ENCODE peak calls at places on chromosomes 6 and 20, in four cellular contexts. One of them, this sample, is unnamed.

GRCh38 chr6:139230421-139230840 is 61.4 kb downstream of the TXLNB start:
- DNase-seq in HTR-8/SVneo: no peak
- DNase-seq in endothelial cell: no peak
- DNase-seq in T-helper 9 cell: no peak
- DNase-seq in this sample: no peak

GRCh38 chr20:49693435-49694171 is 20.1 kb downstream of the B4GALT5 start:
- DNase-seq in HTR-8/SVneo: no peak
- DNase-seq in T-helper 9 cell: no peak
- DNase-seq in endothelial cell: no peak
- DNase-seq in this sample: no peak

GRCh38 chr6:87879144-87879861 is 168.3 kb upstream of the SPACA1 start:
- DNase-seq in HTR-8/SVneo: no peak
- DNase-seq in endothelial cell: no peak
- DNase-seq in T-helper 9 cell: no peak
- DNase-seq in this sample: no peak

GRCh38 chr6:41558033-41558807 is 12.0 kb downstream of the FOXP4 start:
- DNase-seq in HTR-8/SVneo: no peak
- DNase-seq in endothelial cell: no peak
- DNase-seq in T-helper 9 cell: no peak
- DNase-seq in this sample: peak

GRCh38 chr6:72031471-72031870 is 145.1 kb downstream of the RIMS1 start:
- DNase-seq in T-helper 9 cell: no peak
- DNase-seq in HTR-8/SVneo: no peak
- DNase-seq in endothelial cell: no peak
- DNase-seq in this sample: no peak

GRCh38 chr20:53162251-53162835 is 190.2 kb downstream of the TSHZ2 start:
- DNase-seq in endothelial cell: peak
- DNase-seq in T-helper 9 cell: no peak
- DNase-seq in HTR-8/SVneo: peak
- DNase-seq in this sample: peak

GRCh38 chr6:169162249-169162967 is 91.2 kb downstream of the THBS2 start:
- DNase-seq in T-helper 9 cell: no peak
- DNase-seq in endothelial cell: no peak
- DNase-seq in HTR-8/SVneo: no peak
- DNase-seq in this sample: no peak

GRCh38 chr20:38110525-38111178 is 54.4 kb downstream of the TGM2 start:
- DNase-seq in T-helper 9 cell: no peak
- DNase-seq in endothelial cell: no peak
- DNase-seq in HTR-8/SVneo: no peak
- DNase-seq in this sample: no peak

GRCh38 chr6:55868910-55869479 is 6.4 kb downstream of the BMP5 start:
- DNase-seq in endothelial cell: no peak
- DNase-seq in T-helper 9 cell: no peak
- DNase-seq in HTR-8/SVneo: peak
- DNase-seq in this sample: no peak

GRCh38 chr6:33502486-33502885 is 48.1 kb downstream of the ZBTB9 start:
- DNase-seq in HTR-8/SVneo: no peak
- DNase-seq in endothelial cell: no peak
- DNase-seq in T-helper 9 cell: no peak
- DNase-seq in this sample: no peak

GRCh38 chr20:62795023-62795761 is 1.1 kb upstream of the MRGBP start:
- DNase-seq in HTR-8/SVneo: peak
- DNase-seq in T-helper 9 cell: peak
- DNase-seq in endothelial cell: peak
- DNase-seq in this sample: peak

GRCh38 chr6:139883776-139884175 is 509.3 kb upstream of the CITED2 start:
- DNase-seq in endothelial cell: no peak
- DNase-seq in T-helper 9 cell: no peak
- DNase-seq in HTR-8/SVneo: no peak
- DNase-seq in this sample: no peak

GRCh38 chr6:116363759-116364158 is 7.0 kb upstream of the DSE start:
- DNase-seq in T-helper 9 cell: no peak
- DNase-seq in HTR-8/SVneo: no peak
- DNase-seq in endothelial cell: no peak
- DNase-seq in this sample: no peak